ENCODE peak calls at places on chromosome 11, in seven cellular contexts. A is activated CD8-positive, alpha-beta memory T cell treated with anti-CD3 and anti-CD28 coated beads for 48 hours; O is NCI-H1417; B is HFFc6; G is NCI-H1105; N is stimulated activated CD8-positive, alpha-beta memory T cell treated with anti-CD3 and anti-CD28 coated beads, Interleukin-2, amount 100 ng/mL, for 48 hours; K is left ventricle myocardium inferior. T is an unnamed sample.

GRCh38 chr11:66203847-66204246 is 64.6 kb upstream of the RAB1B start:
- DNase-seq in N (no peak), B (no peak), A (no peak), O (no peak), K (no peak), G (no peak), T (no peak)

GRCh38 chr11:107859459-107860239 is 1.1 kb upstream of the SLC35F2 start:
- DNase-seq in O (peak), A (peak), G (peak), B (no peak), N (no peak), K (peak), T (peak)

GRCh38 chr11:86896486-86896885 is 58.7 kb downstream of the FZD4 start:
- DNase-seq in B (peak), A (no peak), O (no peak), K (no peak), G (no peak), N (no peak), T (no peak)

GRCh38 chr11:63999349-64000025 is 13.2 kb downstream of the OTUB1 start:
- DNase-seq in N (peak), O (no peak), A (no peak), K (peak), B (peak), G (peak), T (no peak)

GRCh38 chr11:9901931-9902330 is 238.1 kb downstream of the SWAP70 start:
- DNase-seq in N (no peak), B (no peak), G (no peak), A (no peak), K (no peak), O (no peak), T (no peak)

GRCh38 chr11:14774738-14775137 is 117.3 kb downstream of the CYP2R1 start:
- DNase-seq in O (no peak), G (no peak), N (no peak), A (no peak), K (no peak), B (no peak), T (no peak)

GRCh38 chr11:120025606-120026335 is 112.1 kb downstream of the TRIM29 start:
- DNase-seq in B (no peak), G (no peak), A (no peak), N (no peak), O (no peak), K (no peak), T (no peak)

GRCh38 chr11:30916764-30917163 is 330.6 kb upstream of the MPPED2 start:
- DNase-seq in A (no peak), K (no peak), B (no peak), O (no peak), N (no peak), G (no peak), T (no peak)